ENCODE peak calls at places on chromosomes 3 and 15, in nine cellular contexts. J, E, R, C, B, T, F, P and G are unnamed samples.

GRCh38 chr3:141498592-141499223 is 11.9 kb downstream of the RASA2 start:
- DNase-seq in J (no peak), E (no peak), R (no peak), C (peak; percentile 64), B (no peak), T (no peak), F (no peak), P (no peak), G (peak; percentile 25)

GRCh38 chr3:76700323-76700722 is 339.6 kb upstream of the ROBO2 start:
- DNase-seq in J (no peak), E (no peak), R (no peak), C (no peak), B (no peak), T (no peak), F (no peak), P (no peak), G (no peak)

GRCh38 chr3:108455212-108455705 is 55.1 kb downstream of the MYH15 start:
- DNase-seq in J (no peak), E (no peak), R (no peak), C (no peak), B (no peak), T (no peak), F (no peak), P (no peak), G (no peak)

GRCh38 chr15:78052545-78052944 is 25.0 kb downstream of the TBC1D2B start:
- DNase-seq in J (no peak), E (no peak), R (no peak), C (no peak), B (no peak), T (no peak), F (peak; percentile 16), P (no peak), G (no peak)

GRCh38 chr3:171974986-171975837 is 64.2 kb upstream of the FNDC3B start:
- DNase-seq in J (no peak), E (no peak), R (no peak), C (no peak), B (peak; percentile 28), T (peak; percentile 39), F (no peak), P (no peak), G (no peak)

GRCh38 chr3:9947025-9947995 is 4.9 kb downstream of the PRRT3 start:
- DNase-seq in J (peak; percentile 45), E (no peak), R (peak; percentile 84), C (no peak), B (peak; percentile 60), T (peak; percentile 71), F (peak; percentile 89), P (peak; percentile 56), G (no peak)

GRCh38 chr3:59266551-59266950 is 216.7 kb upstream of the CFAP20DC start:
- DNase-seq in J (no peak), E (no peak), R (no peak), C (no peak), B (no peak), T (no peak), F (no peak), P (no peak), G (no peak)

GRCh38 chr3:99765042-99765942 is 52.4 kb upstream of the CMSS1 start:
- DNase-seq in J (no peak), E (no peak), R (no peak), C (no peak), B (no peak), T (peak; percentile 32), F (no peak), P (no peak), G (no peak)

GRCh38 chr15:41933771-41934170 is 38.6 kb downstream of the EHD4 start:
- DNase-seq in J (no peak), E (no peak), R (peak; percentile 24), C (no peak), B (no peak), T (peak; percentile 36), F (peak; percentile 73), P (no peak), G (no peak)

GRCh38 chr15:87089551-87089950 is 1009.9 kb downstream of the AGBL1 start:
- DNase-seq in J (no peak), E (no peak), R (no peak), C (no peak), B (no peak), T (no peak), F (no peak), P (no peak), G (no peak)

GRCh38 chr15:40032125-40032839 is 6.7 kb downstream of the SRP14 start:
- DNase-seq in J (no peak), E (no peak), R (no peak), C (no peak), B (no peak), T (no peak), F (no peak), P (no peak), G (no peak)

GRCh38 chr3:179806177-179806576 is 153.3 kb downstream of the USP13 start:
- DNase-seq in J (no peak), E (no peak), R (no peak), C (no peak), B (no peak), T (peak; percentile 40), F (no peak), P (no peak), G (no peak)

GRCh38 chr3:98563661-98564281 is 29.6 kb downstream of the CPOX start:
- DNase-seq in J (no peak), E (no peak), R (no peak), C (no peak), B (no peak), T (peak; percentile 75), F (no peak), P (no peak), G (peak; percentile 36)

GRCh38 chr3:105714459-105714858 is 154.4 kb downstream of the CBLB start:
- DNase-seq in J (no peak), E (no peak), R (no peak), C (no peak), B (no peak), T (no peak), F (no peak), P (no peak), G (no peak)
- TF ChIP-seq CTCF in J (no peak), E (no peak), R (no peak), C (no peak), B (no peak), T (no peak), F (no peak), P (no peak), G (no peak)

DNA sequence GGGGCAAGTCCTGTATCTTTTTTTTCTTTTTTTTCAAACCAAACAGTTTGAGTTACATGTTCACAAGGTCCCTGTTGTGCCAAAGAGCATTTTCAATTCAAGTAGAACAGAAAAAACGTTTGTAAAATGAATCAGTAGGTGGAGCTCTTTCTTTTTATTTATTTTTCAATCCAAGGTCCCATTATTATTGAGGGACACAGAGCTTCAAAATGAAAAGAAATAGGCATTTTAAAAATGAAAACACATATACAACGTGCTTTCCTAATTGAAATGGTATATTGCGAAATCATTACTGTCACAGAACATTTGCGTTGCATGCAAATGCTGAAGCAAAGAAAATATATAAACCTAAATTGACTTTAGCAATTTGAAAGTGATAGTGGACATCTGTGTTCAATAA is 711.0 kb downstream of the MECOM start:
- DNase-seq in J (no peak), E (no peak), R (no peak), C (no peak), B (no peak), T (peak; percentile 51), F (no peak), P (no peak), G (no peak)
- TF ChIP-seq CTCF in J (peak; percentile 25), E (no peak), R (no peak), C (no peak), B (peak; percentile 15), T (peak; percentile 4), F (no peak), P (no peak), G (no peak)

DNA sequence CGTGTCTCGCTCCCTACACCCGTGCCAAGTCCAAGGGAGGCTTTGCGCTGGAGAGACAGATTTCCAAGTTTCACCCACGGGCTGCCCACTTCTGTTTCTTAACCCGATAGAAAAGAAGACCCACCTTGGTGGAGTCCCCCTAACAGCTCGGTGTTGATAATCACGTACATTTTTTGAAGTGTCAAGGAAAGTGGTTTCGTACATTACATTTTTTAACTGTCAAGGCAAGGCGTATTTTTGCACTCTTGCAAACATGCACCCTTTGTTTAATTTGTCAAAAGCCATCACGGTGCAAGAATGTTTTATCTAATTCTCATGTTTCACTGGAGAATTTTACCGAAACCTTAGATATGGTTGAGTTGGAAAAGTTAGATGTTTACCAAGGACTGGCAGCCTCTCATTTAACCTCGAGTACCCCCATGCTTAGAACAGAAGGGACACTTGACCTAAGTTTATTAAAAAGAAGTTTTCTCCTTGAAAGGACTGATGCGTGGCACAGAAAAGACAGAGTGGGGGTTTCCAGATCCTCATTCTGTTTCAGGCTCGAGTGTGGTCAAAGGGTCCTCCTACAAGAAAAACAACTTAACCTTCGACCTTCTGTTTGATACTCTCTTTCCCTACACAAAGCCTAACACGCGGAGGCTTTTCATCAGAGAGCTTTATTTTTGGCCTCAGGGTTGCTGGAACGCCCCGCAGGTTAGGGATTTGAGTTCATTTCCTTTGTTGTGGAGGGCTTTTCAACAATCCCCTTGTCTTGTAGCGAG is 882 bp downstream of the GXYLT2 start:
- DNase-seq in J (no peak), E (no peak), R (peak; percentile 32), C (no peak), B (peak; percentile 48), T (peak; percentile 26), F (no peak), P (no peak), G (no peak)
- TF ChIP-seq CTCF in J (peak; percentile 10), E (no peak), R (no peak), C (no peak), B (no peak), T (no peak), F (no peak), P (peak; percentile 26), G (no peak)

GRCh38 chr15:51802593-51802992 is 26.9 kb upstream of the TMOD3 start:
- DNase-seq in J (no peak), E (no peak), R (no peak), C (no peak), B (no peak), T (no peak), F (no peak), P (no peak), G (no peak)

GRCh38 chr15:51799908-51800252 is 29.6 kb upstream of the TMOD3 start:
- DNase-seq in J (no peak), E (no peak), R (no peak), C (no peak), B (no peak), T (no peak), F (no peak), P (no peak), G (no peak)

GRCh38 chr15:51803961-51804360 is 25.5 kb upstream of the TMOD3 start:
- DNase-seq in J (no peak), E (no peak), R (no peak), C (no peak), B (no peak), T (peak; percentile 13), F (no peak), P (no peak), G (no peak)

GRCh38 chr15:51799174-51799907 is 30.1 kb upstream of the TMOD3 start:
- DNase-seq in J (no peak), E (no peak), R (no peak), C (no peak), B (no peak), T (no peak), F (no peak), P (no peak), G (no peak)

DNA sequence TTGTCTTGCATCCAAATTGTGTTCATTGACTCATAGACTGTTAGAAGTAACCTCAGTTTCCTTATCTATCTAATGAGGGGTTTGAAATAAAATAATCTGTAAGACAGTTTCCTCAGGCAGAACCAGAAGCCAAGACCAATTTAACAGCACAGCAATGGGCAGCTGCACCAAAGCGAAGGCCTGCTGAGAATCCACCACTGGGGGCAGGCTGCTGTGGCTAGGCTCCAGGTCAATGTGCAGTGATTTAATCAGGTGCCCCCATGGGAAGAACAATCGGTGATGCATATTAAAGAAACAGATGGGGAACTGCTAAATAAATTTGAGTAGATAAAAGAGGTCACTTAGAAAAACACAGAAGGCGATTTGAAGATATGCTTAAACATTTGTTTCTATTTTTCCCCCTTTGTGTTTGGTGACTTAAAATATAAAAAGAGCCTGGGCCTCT is 28.0 kb upstream of the TMOD3 start:
- DNase-seq in J (no peak), E (peak; percentile 8), R (peak; percentile 63), C (no peak), B (no peak), T (peak; percentile 31), F (no peak), P (no peak), G (peak; percentile 24)
- TF ChIP-seq CTCF in J (peak; percentile 43), E (peak; percentile 59), R (peak; percentile 79), C (peak; percentile 19), B (no peak), T (peak; percentile 58), F (no peak), P (peak; percentile 72), G (peak; percentile 48)